ENCODE peak calls at places on chromosomes 7 and 10, in six cellular contexts. One of them, this sample, is unnamed.
A peak's percentile ranks its signal among the peaks of the same experiment; 100 is the strongest.

GRCh38 chr7:12814797-12815196 is 127.4 kb downstream of the ARL4A start:
- DNase-seq in IMR-90: no peak
- DNase-seq in neuronal stem cell: no peak
- DNase-seq in H1: no peak
- DNase-seq in trophoblast cell: no peak
- DNase-seq in mesenchymal stem cell: no peak
- DNase-seq in this sample: no peak

GRCh38 chr7:70502117-70502516 is 629.8 kb upstream of the GALNT17 start:
- DNase-seq in neuronal stem cell: no peak
- DNase-seq in H1: no peak
- DNase-seq in IMR-90: no peak
- DNase-seq in mesenchymal stem cell: no peak
- DNase-seq in trophoblast cell: no peak
- DNase-seq in this sample: no peak

GRCh38 chr7:28842769-28843295 is 115.3 kb downstream of the TRIL start:
- DNase-seq in H1: no peak
- DNase-seq in neuronal stem cell: no peak
- DNase-seq in trophoblast cell: no peak
- DNase-seq in IMR-90: no peak
- DNase-seq in mesenchymal stem cell: no peak
- DNase-seq in this sample: no peak

GRCh38 chr10:74213571-74214162 is 62.6 kb downstream of the ADK start:
- DNase-seq in IMR-90: peak; percentile 51
- DNase-seq in neuronal stem cell: no peak
- DNase-seq in H1: no peak
- DNase-seq in mesenchymal stem cell: peak; percentile 58
- DNase-seq in trophoblast cell: peak; percentile 36
- DNase-seq in this sample: no peak

GRCh38 chr10:33680036-33680435 is 345.6 kb upstream of the NRP1 start:
- DNase-seq in trophoblast cell: no peak
- DNase-seq in neuronal stem cell: no peak
- DNase-seq in IMR-90: no peak
- DNase-seq in H1: no peak
- DNase-seq in mesenchymal stem cell: no peak
- DNase-seq in this sample: no peak

GRCh38 chr10:95363303-95363912 is 72.6 kb upstream of the PDLIM1 start:
- DNase-seq in IMR-90: peak; percentile 77
- DNase-seq in mesenchymal stem cell: peak; percentile 74
- DNase-seq in neuronal stem cell: peak; percentile 70
- DNase-seq in trophoblast cell: peak; percentile 86
- DNase-seq in H1: no peak
- DNase-seq in this sample: no peak

GRCh38 chr10:80596391-80597257 is 58.9 kb downstream of the SH2D4B start:
- DNase-seq in trophoblast cell: peak; percentile 86
- DNase-seq in H1: peak; percentile 63
- DNase-seq in mesenchymal stem cell: peak; percentile 42
- DNase-seq in IMR-90: peak; percentile 46
- DNase-seq in neuronal stem cell: peak; percentile 26
- DNase-seq in this sample: peak; percentile 66

GRCh38 chr10:775245-776075 is 86.0 kb upstream of the DIP2C start:
- DNase-seq in IMR-90: peak; percentile 25
- DNase-seq in trophoblast cell: peak; percentile 16
- DNase-seq in H1: no peak
- DNase-seq in mesenchymal stem cell: peak; percentile 27
- DNase-seq in neuronal stem cell: no peak
- DNase-seq in this sample: no peak

GRCh38 chr7:30899630-30900029 is 12.0 kb upstream of the AQP1 start:
- DNase-seq in IMR-90: no peak
- DNase-seq in trophoblast cell: no peak
- DNase-seq in mesenchymal stem cell: no peak
- DNase-seq in neuronal stem cell: no peak
- DNase-seq in H1: no peak
- DNase-seq in this sample: no peak

GRCh38 chr10:57955076-57955475 is 312.6 kb downstream of the IPMK start:
- DNase-seq in mesenchymal stem cell: peak; percentile 29
- DNase-seq in IMR-90: peak; percentile 47
- DNase-seq in H1: no peak
- DNase-seq in trophoblast cell: no peak
- DNase-seq in neuronal stem cell: no peak
- DNase-seq in this sample: no peak

GRCh38 chr10:24415455-24416169 is 206.7 kb downstream of the KIAA1217 start:
- DNase-seq in mesenchymal stem cell: peak; percentile 35
- DNase-seq in trophoblast cell: no peak
- DNase-seq in H1: no peak
- DNase-seq in IMR-90: peak; percentile 22
- DNase-seq in neuronal stem cell: no peak
- DNase-seq in this sample: no peak

GRCh38 chr7:33716581-33717477 is 188.5 kb upstream of the BMPER start:
- DNase-seq in IMR-90: peak; percentile 66
- DNase-seq in neuronal stem cell: peak; percentile 42
- DNase-seq in mesenchymal stem cell: peak; percentile 52
- DNase-seq in trophoblast cell: peak; percentile 87
- DNase-seq in H1: no peak
- DNase-seq in this sample: no peak

GRCh38 chr10:43938810-43939209 is 290.1 kb upstream of the ZNF32 start:
- DNase-seq in neuronal stem cell: no peak
- DNase-seq in trophoblast cell: no peak
- DNase-seq in mesenchymal stem cell: no peak
- DNase-seq in H1: no peak
- DNase-seq in IMR-90: no peak
- DNase-seq in this sample: no peak

GRCh38 chr7:81299272-81299671 is 380.4 kb upstream of the SEMA3C start:
- DNase-seq in IMR-90: peak; percentile 96
- DNase-seq in neuronal stem cell: no peak
- DNase-seq in H1: no peak
- DNase-seq in trophoblast cell: peak; percentile 13
- DNase-seq in mesenchymal stem cell: peak; percentile 98
- DNase-seq in this sample: no peak

GRCh38 chr7:27175626-27176342 is 1.7 kb upstream of the HOXA10 start:
- DNase-seq in H1: peak; percentile 56
- DNase-seq in IMR-90: no peak
- DNase-seq in trophoblast cell: no peak
- DNase-seq in mesenchymal stem cell: no peak
- DNase-seq in neuronal stem cell: no peak
- DNase-seq in this sample: peak; percentile 55

GRCh38 chr10:89283988-89284475 is 17.8 kb upstream of the IFIT2 start:
- DNase-seq in H1: no peak
- DNase-seq in mesenchymal stem cell: peak; percentile 87
- DNase-seq in trophoblast cell: peak; percentile 51
- DNase-seq in neuronal stem cell: no peak
- DNase-seq in IMR-90: peak; percentile 81
- DNase-seq in this sample: peak; percentile 50

DNA sequence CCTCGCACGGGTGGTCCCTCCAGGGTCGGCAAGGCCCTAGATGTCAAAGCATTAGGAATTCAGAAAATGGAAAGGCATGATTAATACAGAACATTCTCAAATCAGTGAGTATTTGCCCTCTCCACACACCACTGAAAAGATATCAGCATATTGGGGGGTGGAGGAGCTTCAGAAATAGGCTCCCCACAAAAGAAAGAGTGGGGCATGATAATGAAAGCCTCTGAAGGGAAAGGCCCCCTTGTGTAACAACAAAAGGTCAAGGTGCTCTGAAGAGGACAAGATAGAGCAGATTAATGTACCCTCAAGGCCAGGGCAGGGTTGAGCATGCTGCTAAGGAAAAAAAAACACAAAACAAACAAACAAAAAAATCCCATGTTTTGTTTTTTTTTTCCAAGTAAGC is 27.2 kb upstream of the DGKI start:
- DNase-seq in trophoblast cell: no peak
- DNase-seq in H1: no peak
- DNase-seq in mesenchymal stem cell: no peak
- DNase-seq in IMR-90: no peak
- DNase-seq in neuronal stem cell: no peak
- DNase-seq in this sample: no peak
- H2AFZ ChIP-seq in trophoblast cell: no peak overlapping the region
- H2AFZ ChIP-seq in H1: no peak overlapping the region
- H2AFZ ChIP-seq in mesenchymal stem cell: no peak overlapping the region
- H2AFZ ChIP-seq in IMR-90: no peak overlapping the region
- H2AFZ ChIP-seq in neuronal stem cell: no peak overlapping the region
- H2AFZ ChIP-seq in this sample: no peak overlapping the region

DNA sequence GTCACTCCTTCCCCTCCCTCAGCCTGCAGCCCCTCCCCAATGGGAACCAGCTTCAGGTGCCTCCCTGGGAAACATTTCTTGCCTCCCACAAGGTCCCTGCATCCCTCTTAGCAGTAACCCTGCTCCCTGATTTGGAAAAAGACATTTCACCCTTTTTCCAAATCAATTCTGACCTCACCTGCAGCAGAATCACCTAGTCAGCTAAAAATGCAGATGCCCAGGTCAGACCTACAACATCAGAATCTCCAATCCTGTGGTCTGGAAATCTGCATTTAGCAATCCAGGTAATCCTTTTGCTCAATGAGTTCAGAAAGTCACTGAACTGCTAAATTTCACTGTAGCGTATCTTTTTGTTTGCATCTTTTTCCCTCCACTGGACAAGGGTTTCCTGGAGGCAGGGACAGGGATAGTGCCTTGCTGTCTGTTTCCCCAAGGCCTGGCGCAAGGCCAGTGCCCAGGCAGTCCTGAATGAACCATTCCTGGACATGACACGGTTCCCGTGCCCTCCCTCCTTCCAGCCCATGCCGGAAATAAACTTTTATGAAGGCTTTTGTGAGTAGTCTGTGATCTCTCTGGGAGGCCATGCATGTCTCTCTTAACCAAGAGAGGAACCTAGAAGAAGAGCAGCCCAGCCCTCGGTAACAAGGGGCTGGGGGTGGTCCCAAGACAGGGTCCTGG is 44.0 kb downstream of the COL13A1 start:
- DNase-seq in H1: no peak
- DNase-seq in IMR-90: peak; percentile 42
- DNase-seq in mesenchymal stem cell: peak; percentile 68
- DNase-seq in trophoblast cell: no peak
- DNase-seq in neuronal stem cell: no peak
- DNase-seq in this sample: no peak
- H2BK120ac ChIP-seq in H1: no peak overlapping the region
- H2BK120ac ChIP-seq in IMR-90: peak overlapping the region; percentile 21
- H2BK120ac ChIP-seq in mesenchymal stem cell: peak overlapping the region; percentile 65
- H2BK120ac ChIP-seq in trophoblast cell: no peak overlapping the region
- H2BK120ac ChIP-seq in neuronal stem cell: no peak overlapping the region
- H2BK120ac ChIP-seq in this sample: no peak overlapping the region

DNA sequence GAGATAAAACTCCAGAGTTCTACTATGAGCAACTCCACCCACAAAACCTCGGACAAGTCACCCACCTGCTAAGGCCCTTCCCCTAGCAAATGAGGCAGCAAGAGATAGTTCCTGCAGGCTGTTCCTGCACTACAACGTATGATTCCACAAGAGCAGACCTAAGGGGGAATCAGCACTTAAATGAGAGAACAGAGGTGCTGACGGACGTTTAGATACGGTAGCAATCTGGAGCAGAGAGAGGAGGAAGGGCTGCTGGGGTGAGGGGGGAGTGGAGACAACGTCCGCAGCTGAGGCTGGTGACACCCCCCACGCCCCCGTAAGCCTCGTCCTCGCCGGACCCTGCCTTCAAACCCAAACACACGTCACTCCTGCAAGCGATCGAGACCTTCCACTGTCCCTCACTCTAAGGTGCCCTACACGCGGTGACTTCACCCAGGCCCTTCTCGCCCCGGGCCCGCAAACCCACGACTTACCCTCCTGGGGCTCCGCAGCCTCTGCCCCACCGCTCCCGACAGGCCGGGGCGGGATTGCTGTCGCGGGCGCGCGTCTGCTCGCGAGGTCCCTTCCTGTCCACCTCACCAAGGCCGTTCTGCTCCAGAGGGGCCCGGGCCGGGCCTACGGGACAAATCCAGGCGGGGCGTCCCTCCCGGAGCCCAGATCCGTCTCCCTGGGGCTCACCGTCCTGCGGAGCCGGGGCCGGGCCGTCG is 635 bp downstream of the ZNF12 start:
- DNase-seq in IMR-90: peak; percentile 33
- DNase-seq in trophoblast cell: peak; percentile 41
- DNase-seq in neuronal stem cell: no peak
- DNase-seq in H1: no peak
- DNase-seq in mesenchymal stem cell: peak; percentile 60
- DNase-seq in this sample: peak; percentile 35
- H2AFZ ChIP-seq in IMR-90: peak overlapping the region; percentile 90
- H2AFZ ChIP-seq in trophoblast cell: peak overlapping the region; percentile 33
- H2AFZ ChIP-seq in neuronal stem cell: peak overlapping the region; percentile 95
- H2AFZ ChIP-seq in H1: peak overlapping the region; percentile 14
- H2AFZ ChIP-seq in mesenchymal stem cell: peak overlapping the region; percentile 8
- H2AFZ ChIP-seq in this sample: no peak overlapping the region

DNA sequence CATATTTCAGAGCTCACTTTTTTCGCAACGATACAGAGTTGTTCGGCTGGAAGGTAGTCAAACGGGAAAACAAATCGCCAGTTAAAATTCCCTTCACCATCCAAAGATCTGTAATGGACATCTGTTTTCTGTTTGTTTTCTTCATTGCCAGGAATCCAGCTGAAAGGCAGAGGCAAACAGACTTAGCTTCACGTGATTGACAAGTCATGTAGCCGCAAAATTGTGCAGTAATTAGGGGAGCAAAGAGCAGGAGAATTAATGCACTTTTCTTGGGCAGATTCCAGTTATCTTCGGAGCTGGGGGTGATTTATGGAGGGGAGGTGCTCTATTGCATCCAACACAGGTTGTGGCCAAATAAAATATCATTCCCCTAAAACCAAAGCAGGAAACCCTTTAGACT is 162.3 kb downstream of the MYOF start:
- DNase-seq in H1: no peak
- DNase-seq in IMR-90: no peak
- DNase-seq in neuronal stem cell: no peak
- DNase-seq in trophoblast cell: peak; percentile 39
- DNase-seq in mesenchymal stem cell: no peak
- DNase-seq in this sample: no peak
- H2BK120ac ChIP-seq in H1: no peak overlapping the region
- H2BK120ac ChIP-seq in IMR-90: no peak overlapping the region
- H2BK120ac ChIP-seq in neuronal stem cell: no peak overlapping the region
- H2BK120ac ChIP-seq in trophoblast cell: no peak overlapping the region
- H2BK120ac ChIP-seq in mesenchymal stem cell: no peak overlapping the region
- H2BK120ac ChIP-seq in this sample: no peak overlapping the region

GRCh38 chr7:121395494-121395960 is 581 bp downstream of the FAM3C start:
- DNase-seq in mesenchymal stem cell: peak; percentile 23
- DNase-seq in IMR-90: peak; percentile 13
- DNase-seq in trophoblast cell: peak; percentile 59
- DNase-seq in H1: no peak
- DNase-seq in neuronal stem cell: no peak
- DNase-seq in this sample: peak; percentile 52

GRCh38 chr7:121395961-121396757 is at the start of gene FAM3C:
- DNase-seq in trophoblast cell: peak; percentile 97
- DNase-seq in H1: peak; percentile 92
- DNase-seq in mesenchymal stem cell: peak; percentile 91
- DNase-seq in IMR-90: peak; percentile 88
- DNase-seq in neuronal stem cell: peak; percentile 95
- DNase-seq in this sample: peak; percentile 92

GRCh38 chr7:121397346-121397745 is 1.2 kb upstream of the FAM3C start:
- DNase-seq in neuronal stem cell: no peak
- DNase-seq in H1: no peak
- DNase-seq in trophoblast cell: no peak
- DNase-seq in IMR-90: no peak
- DNase-seq in mesenchymal stem cell: no peak
- DNase-seq in this sample: no peak

GRCh38 chr7:121397832-121398231 is 1.7 kb upstream of the FAM3C start:
- DNase-seq in H1: no peak
- DNase-seq in neuronal stem cell: no peak
- DNase-seq in IMR-90: no peak
- DNase-seq in mesenchymal stem cell: no peak
- DNase-seq in trophoblast cell: no peak
- DNase-seq in this sample: no peak

GRCh38 chr7:121398246-121398645 is 2.1 kb upstream of the FAM3C start:
- DNase-seq in neuronal stem cell: no peak
- DNase-seq in H1: no peak
- DNase-seq in mesenchymal stem cell: no peak
- DNase-seq in trophoblast cell: no peak
- DNase-seq in IMR-90: no peak
- DNase-seq in this sample: no peak
- H2AFZ ChIP-seq in neuronal stem cell: peak overlapping the region; percentile 71
- H2AFZ ChIP-seq in H1: peak overlapping the region; percentile 54
- H2AFZ ChIP-seq in mesenchymal stem cell: no peak overlapping the region
- H2AFZ ChIP-seq in trophoblast cell: no peak overlapping the region
- H2AFZ ChIP-seq in IMR-90: no peak overlapping the region
- H2AFZ ChIP-seq in this sample: peak overlapping the region; percentile 75

This sample was measured in H9.